ENCODE peak calls at places on chromosomes 2 and 18, in seven cellular contexts. O is IMR-90, B is H1, V is neuronal stem cell, C is trophoblast cell, U is mesendoderm, Q is mesenchymal stem cell. S is an unnamed sample.
A peak's percentile ranks its signal among the peaks of the same experiment; 100 is the strongest.

GRCh38 chr2:173997269-173997668 is 32.1 kb upstream of the SP3 start:
- DNase-seq in O (peak; percentile 45), V (no peak), U (no peak), C (peak; percentile 63), B (no peak), Q (no peak), S (no peak)

GRCh38 chr2:86518498-86518897 is 44.7 kb downstream of the CHMP3 start:
- DNase-seq in V (no peak), U (peak; percentile 5), Q (peak; percentile 14), O (no peak), C (no peak), B (no peak), S (no peak)

GRCh38 chr2:102141011-102141914 is 1.3 kb upstream of the IL1R1 start:
- DNase-seq in C (peak; percentile 49), V (no peak), O (peak; percentile 98), U (no peak), Q (peak; percentile 95), B (no peak), S (no peak)

GRCh38 chr18:6960656-6961055 is 156.9 kb downstream of the LAMA1 start:
- DNase-seq in U (peak; percentile 37), C (no peak), O (peak; percentile 65), B (no peak), V (no peak), Q (peak; percentile 62), S (no peak)

GRCh38 chr2:217090024-217090473 is 230.2 kb upstream of the TNP1 start:
- DNase-seq in Q (peak; percentile 60), C (no peak), B (no peak), U (no peak), O (peak; percentile 28), V (no peak), S (no peak)

GRCh38 chr2:215019521-215020145 is 118.8 kb downstream of the ABCA12 start:
- DNase-seq in O (no peak), Q (no peak), B (no peak), U (no peak), C (no peak), V (no peak), S (no peak)

GRCh38 chr18:79567481-79568147 is 112.0 kb upstream of the CTDP1 start:
- DNase-seq in O (peak; percentile 98), Q (peak; percentile 84), C (no peak), V (peak; percentile 58), B (peak; percentile 53), U (peak; percentile 96), S (peak; percentile 81)

GRCh38 chr2:1745171-1746023 is 1.1 kb upstream of the PXDN start:
- DNase-seq in Q (no peak), O (no peak), V (no peak), C (no peak), U (no peak), B (no peak), S (peak; percentile 35)

GRCh38 chr2:102155703-102156515 is 13.4 kb downstream of the IL1R1 start:
- DNase-seq in Q (peak; percentile 93), V (no peak), C (peak; percentile 85), B (no peak), U (no peak), O (peak; percentile 69), S (no peak)

GRCh38 chr2:182078988-182079602 is 93.4 kb downstream of the PPP1R1C start:
- DNase-seq in U (no peak), O (no peak), B (no peak), V (no peak), C (no peak), Q (no peak), S (no peak)

GRCh38 chr2:86833315-86833714 is 28.4 kb downstream of the CD8B start:
- DNase-seq in O (no peak), U (no peak), Q (no peak), B (no peak), C (no peak), V (no peak), S (no peak)

GRCh38 chr2:60882971-60883753 is 1.8 kb downstream of the REL start:
- DNase-seq in U (no peak), B (no peak), V (no peak), C (no peak), Q (peak; percentile 38), O (peak; percentile 15), S (no peak)

GRCh38 chr2:113890253-113891235 is 655 bp downstream of the ACTR3 start:
- DNase-seq in C (peak; percentile 79), U (peak; percentile 77), O (peak; percentile 80), B (no peak), V (peak; percentile 61), Q (peak; percentile 81), S (peak; percentile 49)

GRCh38 chr18:57561728-57562423 is 24.6 kb downstream of the FECH start:
- DNase-seq in B (no peak), U (peak; percentile 79), V (peak; percentile 65), Q (peak; percentile 61), O (peak; percentile 55), C (peak; percentile 7), S (peak; percentile 42)

GRCh38 chr2:45004569-45005181 is 4.6 kb downstream of the SIX2 start:
- DNase-seq in B (no peak), C (no peak), V (no peak), Q (no peak), O (peak; percentile 2), U (peak; percentile 84), S (peak; percentile 69)

GRCh38 chr18:55161966-55162365 is 202.7 kb upstream of the CCDC68 start:
- DNase-seq in Q (no peak), U (no peak), C (no peak), V (no peak), O (no peak), B (no peak), S (no peak)

GRCh38 chr18:34493566-34494358 is 216.3 kb upstream of the DTNA start:
- DNase-seq in B (no peak), C (no peak), V (peak; percentile 40), O (no peak), Q (peak; percentile 9), U (peak; percentile 82), S (peak; percentile 65)

GRCh38 chr18:23093772-23094171 is 41.5 kb upstream of the CABLES1 start:
- DNase-seq in O (no peak), B (no peak), V (no peak), U (no peak), Q (no peak), C (no peak), S (no peak)

GRCh38 chr2:41294331-41294730 is 753.5 kb upstream of the PKDCC start:
- DNase-seq in Q (peak; percentile 47), V (peak; percentile 21), C (no peak), O (peak; percentile 7), B (no peak), U (peak; percentile 61), S (no peak)

GRCh38 chr2:231673348-231673770 is 35.0 kb upstream of the PTMA start:
- DNase-seq in O (peak; percentile 28), C (peak; percentile 83), U (peak; percentile 99), B (peak; percentile 90), V (no peak), Q (peak; percentile 85), S (peak; percentile 98)

DNA sequence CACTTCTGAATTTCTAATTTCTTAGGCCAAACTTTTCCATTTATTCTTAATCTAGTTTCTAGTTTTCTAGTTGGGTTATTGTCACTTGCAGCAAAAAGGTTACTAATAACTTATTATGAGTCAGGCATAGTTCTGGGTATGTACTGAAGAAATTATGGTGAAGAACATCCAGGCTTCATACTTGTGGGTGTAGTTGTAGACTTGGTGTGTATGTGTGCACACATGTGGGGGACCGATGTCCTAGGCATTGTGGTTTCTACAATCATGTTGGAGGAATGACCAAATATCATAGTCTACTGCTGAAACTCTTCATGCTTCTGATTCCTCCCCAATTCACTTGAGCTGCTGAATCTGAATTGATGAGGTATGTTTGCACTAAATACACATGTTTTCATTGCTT is 141.2 kb downstream of the PMAIP1 start:
- DNase-seq in B (no peak), Q (no peak), C (no peak), O (no peak), V (no peak), U (no peak), S (no peak)
- H2AK5ac ChIP-seq in B (no peak overlapping the region), Q (no peak overlapping the region), C (no peak overlapping the region), O (peak overlapping the region; percentile 43), V (no peak overlapping the region), U (no peak overlapping the region), S (no peak overlapping the region)

DNA sequence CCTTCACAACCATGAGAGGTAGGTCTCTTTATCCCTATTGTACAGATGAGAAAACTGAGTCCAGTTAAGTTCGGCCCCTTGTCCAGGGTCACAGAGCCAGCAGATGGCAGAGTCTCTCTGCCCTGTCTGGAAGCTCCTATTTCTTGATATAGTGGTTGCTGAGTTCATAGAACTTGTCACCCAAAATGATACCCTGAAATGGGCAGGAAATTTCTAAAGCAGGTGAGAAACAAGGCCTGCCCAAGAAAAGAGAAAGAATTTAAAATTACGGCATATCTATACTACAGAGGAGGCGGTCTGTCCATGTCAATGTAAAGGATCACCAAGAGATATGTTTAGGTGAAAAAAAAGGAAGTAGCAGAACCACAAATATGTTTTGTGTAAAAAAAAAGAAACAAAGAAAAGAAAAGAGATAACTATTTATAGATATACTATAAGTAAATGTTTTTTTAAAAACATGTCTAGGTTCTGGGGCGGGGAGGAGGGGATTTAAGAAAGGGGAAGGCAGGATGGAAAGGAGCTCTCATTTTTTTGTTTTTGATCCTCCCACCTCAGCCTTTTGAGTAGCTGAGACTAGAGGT is 39.8 kb downstream of the MYO7B start:
- DNase-seq in V (no peak), Q (no peak), C (no peak), B (no peak), U (no peak), O (no peak), S (no peak)
- H3K4me1 ChIP-seq in V (no peaks in the 10 kb centered on the region), Q (peaks cover 4% of the 10 kb centered on the region), C (peaks cover 2% of the 10 kb centered on the region), B (peaks cover 3% of the 10 kb centered on the region), U (no peaks in the 10 kb centered on the region), O (peaks cover 7% of the 10 kb centered on the region), S (no peaks in the 10 kb centered on the region)

GRCh38 chr2:36480596-36480995 is 117.4 kb downstream of the FEZ2 start:
- DNase-seq in O (no peak), C (no peak), Q (no peak), U (no peak), B (no peak), V (no peak), S (no peak)

GRCh38 chr2:36478999-36479398 is 119.0 kb downstream of the FEZ2 start:
- DNase-seq in V (no peak), Q (no peak), O (no peak), U (no peak), B (no peak), C (no peak), S (no peak)

GRCh38 chr2:36478332-36478738 is 119.6 kb downstream of the FEZ2 start:
- DNase-seq in B (no peak), Q (peak; percentile 77), C (peak; percentile 40), U (no peak), V (no peak), O (peak; percentile 96), S (no peak)

GRCh38 chr2:36480028-36480427 is 117.9 kb downstream of the FEZ2 start:
- DNase-seq in V (no peak), U (no peak), Q (no peak), O (no peak), B (no peak), C (no peak), S (no peak)

GRCh38 chr2:36479406-36479805 is 118.6 kb downstream of the FEZ2 start:
- DNase-seq in O (no peak), C (no peak), U (no peak), V (no peak), Q (no peak), B (no peak), S (no peak)
- H2AK5ac ChIP-seq in O (peak overlapping the region; percentile 99), C (no peak overlapping the region), U (no peak overlapping the region), V (no peak overlapping the region), Q (peak overlapping the region; percentile 95), B (no peak overlapping the region), S (no peak overlapping the region)

DNA sequence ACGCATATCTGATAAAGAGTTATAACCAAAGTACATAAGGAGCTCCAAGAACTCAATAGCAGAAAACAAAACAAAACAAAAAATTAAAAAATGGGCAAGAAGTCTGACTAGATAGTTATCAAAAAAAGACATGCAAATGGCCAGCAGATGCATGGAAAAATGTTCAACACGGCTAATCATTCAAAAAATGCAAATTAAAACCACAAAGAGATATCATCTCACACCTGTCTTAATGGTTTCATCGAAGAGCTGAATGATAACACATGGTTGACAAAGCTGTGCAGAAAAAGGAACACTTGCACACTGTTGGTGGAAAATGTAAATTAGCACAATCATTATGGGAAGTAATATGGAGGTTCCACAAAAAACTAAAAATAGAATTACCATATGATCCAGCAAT is 751.3 kb upstream of the POU3F3 start:
- DNase-seq in V (no peak), O (no peak), Q (no peak), C (no peak), U (no peak), B (no peak), S (no peak)
- H3K4me1 ChIP-seq in V (peaks cover 4% of the 10 kb centered on the region), O (no peaks in the 10 kb centered on the region), Q (no peaks in the 10 kb centered on the region), C (no peaks in the 10 kb centered on the region), U (no peaks in the 10 kb centered on the region), B (no peaks in the 10 kb centered on the region), S (no peaks in the 10 kb centered on the region)

S was measured in H9.